ENCODE peak calls at places on chromosome 13, in six cellular contexts. S is HepG2, L is HCT116, R is breast epithelium, T is K562, V is H1. W is an unnamed sample.

GRCh38 chr13:48281556-48281955 is 22.0 kb upstream of the RB1 start:
- DNase-seq in S (no peak), R (no peak), L (no peak), T (no peak), V (no peak), W (no peak)

GRCh38 chr13:28744656-28745055 is 25.9 kb upstream of the SLC46A3 start:
- DNase-seq in S (no peak), R (no peak), L (no peak), T (no peak), V (no peak), W (no peak)

GRCh38 chr13:79782541-79783216 is 301.7 kb downstream of the NDFIP2 start:
- DNase-seq in V (peak), R (peak), L (no peak), T (no peak), S (peak), W (peak)

GRCh38 chr13:50635504-50635903 is 208.0 kb downstream of the DLEU7 start:
- DNase-seq in T (no peak), L (no peak), V (no peak), R (peak), S (no peak), W (peak)

GRCh38 chr13:21478881-21479808 is 20.0 kb upstream of the ZDHHC20 start:
- DNase-seq in V (no peak), T (peak), S (peak), R (no peak), L (peak), W (no peak)

GRCh38 chr13:35470671-35471465 is 5.6 kb downstream of the MAB21L1 start:
- DNase-seq in V (no peak), S (no peak), R (no peak), L (no peak), T (no peak), W (peak)

GRCh38 chr13:32947411-32947810 is 68.8 kb upstream of the KL start:
- DNase-seq in T (no peak), V (no peak), S (no peak), L (no peak), R (no peak), W (no peak)

GRCh38 chr13:33017410-33017929 is 1.2 kb downstream of the KL start:
- DNase-seq in S (peak), T (peak), V (no peak), R (no peak), L (no peak), W (no peak)

GRCh38 chr13:103031332-103031873 is 34.8 kb downstream of the SLC10A2 start:
- DNase-seq in V (no peak), T (no peak), S (no peak), L (no peak), R (no peak), W (no peak)

GRCh38 chr13:42487221-42487620 is 86.7 kb upstream of the TNFSF11 start:
- DNase-seq in S (no peak), R (no peak), V (no peak), T (no peak), L (no peak), W (no peak)

GRCh38 chr13:94323746-94324408 is 155.6 kb downstream of the DCT start:
- DNase-seq in L (no peak), R (no peak), S (no peak), T (no peak), V (no peak), W (no peak)

GRCh38 chr13:49749852-49750251 is 42.6 kb downstream of the KPNA3 start:
- DNase-seq in L (no peak), T (no peak), R (no peak), S (no peak), V (no peak), W (no peak)

GRCh38 chr13:51849145-51850101 is 4.4 kb upstream of the TMEM272 start:
- DNase-seq in S (peak), R (no peak), T (peak), L (peak), V (peak), W (no peak)

GRCh38 chr13:81577601-81578000 is 1236.7 kb upstream of the SPRY2 start:
- DNase-seq in L (no peak), V (no peak), S (no peak), T (no peak), R (no peak), W (no peak)

GRCh38 chr13:71039440-71039839 is 827.6 kb downstream of the DACH1 start:
- DNase-seq in T (no peak), L (no peak), R (no peak), S (no peak), V (no peak), W (no peak)

GRCh38 chr13:71028884-71029283 is 838.1 kb downstream of the DACH1 start:
- DNase-seq in R (no peak), L (no peak), T (no peak), S (no peak), V (no peak), W (no peak)

GRCh38 chr13:71030789-71031188 is 836.2 kb downstream of the DACH1 start:
- DNase-seq in R (no peak), L (no peak), S (peak), V (no peak), T (no peak), W (no peak)

GRCh38 chr13:71033026-71033425 is 834.0 kb downstream of the DACH1 start:
- DNase-seq in L (no peak), V (no peak), R (no peak), T (no peak), S (no peak), W (no peak)

GRCh38 chr13:71034018-71034417 is 833.0 kb downstream of the DACH1 start:
- DNase-seq in S (no peak), T (no peak), R (no peak), V (no peak), L (no peak), W (no peak)
- TF ChIP-seq POLR2AphosphoS5 in S (no peak), T (no peak), R (no peak), V (no peak), L (no peak), W (no peak)

DNA sequence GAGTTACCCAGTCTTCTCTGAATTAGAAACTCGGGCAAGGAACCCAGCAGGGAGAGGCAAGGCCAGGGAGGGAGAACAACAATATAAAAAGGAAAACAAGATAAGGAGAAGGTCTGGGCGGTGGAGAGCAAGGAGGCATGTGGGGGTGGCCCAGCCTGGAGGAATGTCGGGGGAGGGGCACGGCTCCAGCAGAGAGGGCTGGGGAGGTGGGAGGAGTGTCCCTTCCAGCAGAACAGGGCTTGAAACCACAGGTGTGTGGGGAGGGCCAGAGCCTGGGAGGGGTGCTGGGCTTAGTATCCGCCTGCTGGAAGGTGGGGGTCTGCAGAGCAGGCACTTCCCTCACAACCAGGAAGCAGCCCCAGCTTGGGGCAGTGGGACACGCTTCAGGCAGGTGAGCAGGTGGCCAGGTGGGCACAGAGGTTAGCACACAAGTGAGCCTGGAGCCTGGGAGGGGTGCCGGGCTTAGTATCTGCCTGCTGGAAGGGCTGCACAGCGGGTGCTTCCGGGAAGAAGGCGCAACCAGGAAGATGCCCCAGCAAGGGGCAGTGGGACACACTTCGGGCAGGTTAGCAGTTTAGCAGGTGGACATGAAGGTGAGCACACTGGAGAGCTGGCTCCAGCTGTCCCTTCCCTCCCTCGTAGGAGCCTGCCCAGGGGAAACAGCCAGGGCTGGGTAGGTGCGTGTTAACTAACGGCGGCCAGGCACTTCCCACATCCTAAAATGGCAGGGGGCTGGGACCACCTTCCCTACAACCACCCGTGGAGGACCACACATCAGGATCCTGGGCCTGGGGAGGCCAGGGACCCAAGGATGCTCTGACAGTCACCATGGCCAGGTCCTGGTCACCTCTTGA is 3.1 kb downstream of the GAS6 start:
- DNase-seq in L (no peak), R (peak), V (peak), T (peak), S (no peak), W (peak)
- H3K4me3 ChIP-seq in L (no peak), R (no peak), V (peak), T (no peak), S (no peak), W (no peak)

GRCh38 chr13:19959141-19959830 is 759 bp downstream of the ZMYM2 start:
- DNase-seq in L (peak), T (peak), V (no peak), R (peak), S (peak), W (peak)
- TF ChIP-seq CTCF in L (no peak), T (no peak), V (no peak), R (peak), S (peak), W (peak)

GRCh38 chr13:45367358-45367757 is 26.4 kb upstream of the TPT1 start:
- DNase-seq in V (peak), R (peak), L (peak), S (peak), T (peak), W (no peak)

GRCh38 chr13:45367995-45368394 is 27.0 kb upstream of the TPT1 start:
- DNase-seq in T (no peak), L (no peak), V (no peak), R (no peak), S (no peak), W (no peak)

GRCh38 chr13:45369116-45369515 is 28.1 kb upstream of the TPT1 start:
- DNase-seq in V (no peak), S (no peak), R (no peak), L (no peak), T (no peak), W (no peak)

GRCh38 chr13:45370922-45371406 is 30.0 kb upstream of the TPT1 start:
- DNase-seq in V (peak), L (no peak), T (peak), S (no peak), R (peak), W (peak)

DNA sequence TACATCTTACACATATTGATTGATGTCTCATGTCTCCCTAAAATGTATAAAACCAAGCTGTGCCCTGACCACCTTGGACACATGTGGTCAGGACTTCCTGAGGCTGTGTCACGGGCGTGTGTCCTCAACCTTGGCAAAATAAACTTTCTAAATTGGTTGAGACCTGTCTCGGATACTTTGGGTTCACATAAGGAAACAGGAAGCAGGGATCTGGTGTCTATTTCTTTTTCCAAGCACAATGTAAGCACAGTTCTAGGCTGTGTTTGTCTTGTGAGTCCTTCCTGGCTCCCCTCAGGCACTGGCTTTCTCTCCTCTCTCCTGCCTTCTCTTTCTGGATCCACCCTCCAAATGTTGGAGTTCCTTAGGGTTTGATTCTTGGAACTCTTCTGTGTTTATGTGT is 27.6 kb upstream of the TPT1 start:
- DNase-seq in V (no peak), L (no peak), T (no peak), R (no peak), S (no peak), W (no peak)
- TF ChIP-seq POLR2AphosphoS5 in V (no peak), L (no peak), T (no peak), R (no peak), S (no peak), W (no peak)

DNA sequence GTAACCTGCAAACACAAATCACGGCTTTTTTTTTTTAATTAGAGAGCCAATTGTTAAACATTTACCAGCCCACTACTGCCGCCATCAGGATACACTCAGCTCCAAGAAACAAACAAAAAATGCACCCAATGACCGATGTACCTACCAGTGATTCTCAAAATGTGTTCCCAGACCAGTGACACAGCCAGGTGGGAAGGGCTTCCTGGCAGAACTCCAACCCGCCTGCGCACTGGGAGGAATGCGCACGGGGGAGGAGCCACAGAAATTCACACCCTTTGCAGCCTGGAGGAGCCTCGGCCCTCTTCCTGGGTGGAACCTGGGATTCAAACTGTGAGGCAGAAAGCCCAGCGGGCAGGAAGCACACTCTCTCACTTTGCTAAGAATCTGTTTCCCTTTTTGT is 255.9 kb downstream of the TBC1D4 start:
- DNase-seq in S (no peak), V (peak), T (peak), R (no peak), L (peak), W (peak)
- H3K4me3 ChIP-seq in S (no peak), V (no peak), T (no peak), R (no peak), L (no peak), W (peak)

GRCh38 chr13:22758245-22758644 is 422.5 kb upstream of the SGCG start:
- DNase-seq in S (no peak), T (no peak), R (no peak), V (no peak), L (no peak), W (no peak)

GRCh38 chr13:22761709-22762108 is 419.1 kb upstream of the SGCG start:
- DNase-seq in L (no peak), V (no peak), R (no peak), S (no peak), T (no peak), W (no peak)

GRCh38 chr13:22757530-22758120 is 423.2 kb upstream of the SGCG start:
- DNase-seq in L (no peak), R (no peak), V (no peak), T (no peak), S (no peak), W (no peak)
- TF ChIP-seq CTCF in L (peak), R (no peak), V (no peak), T (peak), S (peak), W (no peak)

GRCh38 chr13:110521946-110522345 is 39.6 kb downstream of the RAB20 start:
- DNase-seq in T (no peak), S (no peak), V (no peak), L (no peak), R (no peak), W (peak)

GRCh38 chr13:110523180-110523579 is 38.3 kb downstream of the RAB20 start:
- DNase-seq in T (no peak), V (no peak), S (no peak), R (no peak), L (no peak), W (no peak)

GRCh38 chr13:110523838-110524237 is 37.7 kb downstream of the RAB20 start:
- DNase-seq in V (no peak), S (no peak), R (no peak), T (no peak), L (no peak), W (peak)

GRCh38 chr13:110525328-110526319 is 35.9 kb downstream of the RAB20 start:
- DNase-seq in V (no peak), L (no peak), T (no peak), R (no peak), S (no peak), W (peak)

GRCh38 chr13:110524484-110525254 is 36.9 kb downstream of the RAB20 start:
- DNase-seq in R (peak), V (no peak), L (no peak), T (no peak), S (no peak), W (peak)
- TF ChIP-seq POLR2AphosphoS5 in R (no peak), V (no peak), L (peak), T (no peak), S (no peak), W (no peak)

GRCh38 chr13:39876258-39876657 is 220.8 kb downstream of the COG6 start:
- DNase-seq in L (no peak), R (no peak), S (no peak), T (no peak), V (no peak), W (no peak)

GRCh38 chr13:39877134-39877533 is 221.7 kb downstream of the COG6 start:
- DNase-seq in V (no peak), T (no peak), L (no peak), R (no peak), S (no peak), W (no peak)

GRCh38 chr13:39881383-39881782 is 225.9 kb downstream of the COG6 start:
- DNase-seq in L (no peak), R (no peak), S (no peak), V (no peak), T (no peak), W (no peak)

GRCh38 chr13:39881887-39882286 is 226.4 kb downstream of the COG6 start:
- DNase-seq in L (no peak), V (no peak), R (no peak), S (no peak), T (no peak), W (no peak)

GRCh38 chr13:39879286-39880035 is 224.0 kb downstream of the COG6 start:
- DNase-seq in L (no peak), R (no peak), S (no peak), T (no peak), V (no peak), W (no peak)
- H3K4me3 ChIP-seq in L (no peak), R (no peak), S (no peak), T (no peak), V (no peak), W (no peak)

DNA sequence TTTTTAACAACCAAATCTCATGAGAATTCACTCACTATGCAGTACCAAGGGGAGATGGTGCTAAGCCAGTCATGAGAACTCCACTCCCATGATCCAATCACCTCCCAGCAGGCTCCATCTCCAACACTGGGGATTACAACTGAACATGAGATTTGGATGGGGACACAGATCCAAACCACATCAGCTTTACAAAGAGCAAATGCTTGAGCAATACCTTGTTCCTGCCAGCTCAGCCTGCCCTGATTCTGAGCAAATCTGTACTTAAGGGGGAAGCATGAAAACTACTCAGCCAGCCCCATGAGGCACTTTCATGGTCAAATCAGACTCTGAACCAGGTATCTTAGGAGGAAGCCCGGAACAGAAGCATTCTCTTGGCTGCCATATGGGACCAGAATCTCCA is 259.9 kb downstream of the TBC1D4 start:
- DNase-seq in L (no peak), R (no peak), V (no peak), T (no peak), S (no peak), W (no peak)
- TF ChIP-seq CTCF in L (no peak), R (no peak), V (no peak), T (no peak), S (no peak), W (no peak)

GRCh38 chr13:38905081-38905480 is 85.5 kb downstream of the STOML3 start:
- DNase-seq in L (no peak), S (no peak), R (no peak), V (no peak), T (no peak), W (no peak)

GRCh38 chr13:38908574-38908973 is 82.1 kb downstream of the STOML3 start:
- DNase-seq in T (no peak), R (no peak), S (no peak), V (no peak), L (no peak), W (no peak)

GRCh38 chr13:38902551-38902950 is 88.1 kb downstream of the STOML3 start:
- DNase-seq in L (no peak), R (no peak), V (no peak), S (no peak), T (no peak), W (no peak)

GRCh38 chr13:38900188-38900587 is 90.4 kb downstream of the STOML3 start:
- DNase-seq in S (no peak), T (peak), V (no peak), R (no peak), L (no peak), W (no peak)

GRCh38 chr13:38905861-38906260 is 84.8 kb downstream of the STOML3 start:
- DNase-seq in T (no peak), R (no peak), S (no peak), L (no peak), V (no peak), W (no peak)
- TF ChIP-seq POLR2AphosphoS5 in T (no peak), R (no peak), S (no peak), L (no peak), V (no peak), W (no peak)